ENCODE peak calls at places on chromosome 5, in ten cellular contexts. L, F, W, E, Y, H, U, A, T and D are unnamed samples.

GRCh38 chr5:131644822-131645221 is 9.8 kb upstream of the RAPGEF6 start:
- DNase-seq in L (no peak), F (no peak), E (no peak), T (no peak), U (no peak), A (no peak), Y (no peak), H (no peak), W (no peak), D (no peak)

GRCh38 chr5:141604318-141604717 is 14.5 kb downstream of the DIAPH1 start:
- DNase-seq in T (no peak), H (peak), U (peak), W (peak), E (peak), A (no peak), L (no peak), F (no peak), Y (no peak), D (peak)

GRCh38 chr5:96049398-96050272 is 88.0 kb upstream of the ELL2 start:
- DNase-seq in Y (no peak), H (no peak), F (no peak), E (no peak), A (no peak), T (no peak), L (no peak), W (no peak), U (peak), D (no peak)

GRCh38 chr5:57784106-57784505 is 301.5 kb upstream of the ACTBL2 start:
- DNase-seq in Y (no peak), A (no peak), H (no peak), U (peak), T (no peak), E (no peak), W (peak), L (no peak), F (no peak), D (no peak)

GRCh38 chr5:5487961-5488360 is 65.5 kb downstream of the ICE1 start:
- DNase-seq in H (no peak), E (no peak), U (no peak), L (no peak), A (no peak), F (no peak), W (no peak), T (no peak), Y (no peak), D (no peak)

GRCh38 chr5:81838307-81838906 is 87.5 kb upstream of the SSBP2 start:
- DNase-seq in Y (no peak), T (no peak), U (no peak), A (peak), H (no peak), W (no peak), L (no peak), E (no peak), F (peak), D (peak)

GRCh38 chr5:120096413-120096812 is 367.7 kb upstream of the PRR16 start:
- DNase-seq in H (no peak), E (no peak), Y (no peak), F (no peak), L (no peak), T (no peak), A (no peak), U (peak), W (no peak), D (peak)

GRCh38 chr5:80184235-80185023 is 71.4 kb downstream of the SERINC5 start:
- DNase-seq in F (no peak), W (peak), Y (no peak), T (peak), H (no peak), A (peak), L (no peak), E (no peak), U (peak), D (peak)

GRCh38 chr5:163379298-163380155 is 57.9 kb upstream of the CCNG1 start:
- DNase-seq in E (no peak), Y (no peak), U (peak), L (no peak), A (no peak), W (peak), T (no peak), H (no peak), F (no peak), D (peak)

GRCh38 chr5:35458824-35459207 is 158.8 kb upstream of the SPEF2 start:
- DNase-seq in E (no peak), F (no peak), L (no peak), U (peak), W (no peak), H (no peak), T (no peak), Y (no peak), A (no peak), D (peak)

GRCh38 chr5:151622367-151623097 is 31.4 kb upstream of the FAT2 start:
- DNase-seq in U (no peak), F (no peak), L (no peak), E (no peak), A (no peak), Y (no peak), H (no peak), W (no peak), T (no peak), D (peak)

GRCh38 chr5:172533058-172533398 is 78.7 kb upstream of the SH3PXD2B start:
- DNase-seq in E (no peak), H (no peak), U (no peak), A (peak), T (no peak), L (no peak), W (no peak), Y (peak), F (no peak), D (no peak)

GRCh38 chr5:38709678-38710306 is 136.0 kb upstream of the OSMR start:
- DNase-seq in A (no peak), F (no peak), H (no peak), E (no peak), T (no peak), L (no peak), Y (no peak), U (no peak), W (no peak), D (no peak)

GRCh38 chr5:135149229-135149955 is 115.4 kb upstream of the PITX1 start:
- DNase-seq in U (no peak), F (no peak), H (no peak), W (no peak), A (no peak), L (no peak), E (no peak), T (no peak), Y (no peak), D (no peak)

GRCh38 chr5:169280286-169280685 is 20.7 kb downstream of the SLIT3 start:
- DNase-seq in T (no peak), Y (no peak), F (no peak), A (no peak), W (no peak), E (no peak), H (no peak), U (no peak), L (no peak), D (no peak)

GRCh38 chr5:167634432-167634831 is 657.0 kb upstream of the WWC1 start:
- DNase-seq in F (no peak), W (no peak), H (no peak), T (no peak), Y (no peak), E (no peak), U (no peak), L (no peak), A (no peak), D (peak)

GRCh38 chr5:854966-855743 is 4.4 kb upstream of the ZDHHC11 start:
- DNase-seq in U (no peak), F (no peak), L (no peak), T (no peak), W (no peak), A (no peak), E (no peak), H (peak), Y (peak), D (no peak)

GRCh38 chr5:16456103-16456832 is 9.3 kb downstream of the ZNF622 start:
- DNase-seq in L (no peak), A (peak), T (no peak), Y (no peak), U (peak), W (peak), H (peak), E (peak), F (no peak), D (peak)

GRCh38 chr5:102858221-102858620 is 103.1 kb downstream of the PAM start:
- DNase-seq in L (no peak), A (no peak), T (no peak), W (no peak), E (no peak), F (no peak), H (no peak), Y (no peak), U (no peak), D (no peak)

GRCh38 chr5:154273028-154273617 is 82.6 kb downstream of the GALNT10 start:
- DNase-seq in F (no peak), A (peak), W (no peak), E (peak), U (peak), Y (no peak), H (peak), T (no peak), L (no peak), D (peak)

GRCh38 chr5:14153071-14153864 is 10.1 kb downstream of the TRIO start:
- DNase-seq in L (no peak), E (no peak), T (no peak), U (no peak), W (peak), A (no peak), Y (no peak), F (no peak), H (no peak), D (no peak)

GRCh38 chr5:56986631-56986957 is 34.7 kb upstream of the MIER3 start:
- DNase-seq in E (no peak), W (no peak), U (no peak), A (no peak), H (no peak), F (no peak), L (no peak), Y (no peak), T (no peak), D (peak)

GRCh38 chr5:167853421-167853820 is 438.0 kb upstream of the WWC1 start:
- DNase-seq in W (no peak), T (no peak), A (no peak), U (no peak), E (no peak), L (no peak), Y (no peak), F (no peak), H (no peak), D (peak)

GRCh38 chr5:125274938-125275759 is 528.7 kb upstream of the ZNF608 start:
- DNase-seq in A (no peak), F (no peak), H (no peak), T (no peak), U (no peak), Y (no peak), E (no peak), L (no peak), W (no peak), D (no peak)

GRCh38 chr5:147763791-147764525 is 18.6 kb downstream of the JAKMIP2 start:
- DNase-seq in E (no peak), H (no peak), F (no peak), W (no peak), Y (no peak), T (no peak), L (no peak), A (no peak), U (no peak), D (peak)

GRCh38 chr5:128083033-128083810 is at the start of gene SLC12A2:
- DNase-seq in W (peak), T (peak), A (peak), L (peak), H (peak), U (peak), Y (peak), F (peak), E (peak), D (peak)

GRCh38 chr5:128082551-128083032 is 974 bp upstream of the SLC12A2 start:
- DNase-seq in W (no peak), U (no peak), A (peak), T (no peak), F (no peak), Y (no peak), L (no peak), H (no peak), E (no peak), D (no peak)

GRCh38 chr5:128084228-128085167 is 932 bp downstream of the SLC12A2 start:
- DNase-seq in L (peak), W (peak), Y (peak), U (peak), A (peak), E (peak), T (peak), F (peak), H (peak), D (peak)

GRCh38 chr5:128083811-128084227 is 253 bp downstream of the SLC12A2 start:
- DNase-seq in H (no peak), W (no peak), Y (peak), T (no peak), L (no peak), F (no peak), A (no peak), U (peak), E (no peak), D (no peak)

GRCh38 chr5:128081111-128081865 is 2.3 kb upstream of the SLC12A2 start:
- DNase-seq in L (no peak), E (no peak), T (no peak), Y (no peak), H (no peak), U (peak), A (no peak), W (no peak), F (no peak), D (peak)
- TF ChIP-seq CTCF in L (no peak), E (peak), T (no peak), Y (peak), H (peak), U (peak), A (peak), W (peak), F (no peak), D (peak)

DNA sequence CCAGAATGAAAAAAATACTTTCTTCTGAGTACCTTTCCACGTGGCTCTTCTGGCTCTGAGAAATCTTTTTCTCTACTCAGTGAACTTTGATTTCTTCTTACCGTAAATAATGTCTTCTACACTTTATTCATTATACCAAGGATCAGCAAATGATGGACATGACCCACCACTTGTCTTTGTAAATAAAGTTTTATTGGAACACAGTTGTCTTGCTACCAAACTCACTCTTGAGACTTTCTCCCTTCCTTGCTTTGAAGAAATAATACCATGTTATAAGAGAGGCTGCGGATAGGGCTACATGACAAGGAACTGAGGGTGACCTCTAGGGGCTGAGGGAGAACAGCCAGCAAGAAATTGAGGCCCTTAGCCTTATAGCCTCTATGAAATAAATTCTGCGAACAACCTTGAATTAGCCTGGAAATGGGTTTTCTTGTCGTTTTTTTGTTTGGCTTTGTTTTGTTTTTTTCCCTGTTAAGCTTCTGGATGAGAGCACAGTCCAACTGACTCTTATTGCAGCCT is 212.5 kb downstream of the COMMD10 start:
- DNase-seq in A (peak), H (no peak), L (no peak), E (no peak), U (no peak), Y (no peak), F (no peak), W (no peak), T (no peak), D (no peak)
- TF ChIP-seq CTCF in A (peak), H (no peak), L (no peak), E (no peak), U (no peak), Y (no peak), F (no peak), W (no peak), T (no peak), D (no peak)

GRCh38 chr5:87574106-87574505 is 161.4 kb upstream of the CCNH start:
- DNase-seq in H (no peak), E (no peak), L (no peak), U (no peak), T (no peak), A (no peak), F (no peak), W (no peak), Y (no peak), D (no peak)
- TF ChIP-seq CTCF in H (no peak), E (no peak), L (no peak), U (no peak), T (no peak), A (no peak), F (no peak), W (no peak), Y (no peak), D (no peak)

DNA sequence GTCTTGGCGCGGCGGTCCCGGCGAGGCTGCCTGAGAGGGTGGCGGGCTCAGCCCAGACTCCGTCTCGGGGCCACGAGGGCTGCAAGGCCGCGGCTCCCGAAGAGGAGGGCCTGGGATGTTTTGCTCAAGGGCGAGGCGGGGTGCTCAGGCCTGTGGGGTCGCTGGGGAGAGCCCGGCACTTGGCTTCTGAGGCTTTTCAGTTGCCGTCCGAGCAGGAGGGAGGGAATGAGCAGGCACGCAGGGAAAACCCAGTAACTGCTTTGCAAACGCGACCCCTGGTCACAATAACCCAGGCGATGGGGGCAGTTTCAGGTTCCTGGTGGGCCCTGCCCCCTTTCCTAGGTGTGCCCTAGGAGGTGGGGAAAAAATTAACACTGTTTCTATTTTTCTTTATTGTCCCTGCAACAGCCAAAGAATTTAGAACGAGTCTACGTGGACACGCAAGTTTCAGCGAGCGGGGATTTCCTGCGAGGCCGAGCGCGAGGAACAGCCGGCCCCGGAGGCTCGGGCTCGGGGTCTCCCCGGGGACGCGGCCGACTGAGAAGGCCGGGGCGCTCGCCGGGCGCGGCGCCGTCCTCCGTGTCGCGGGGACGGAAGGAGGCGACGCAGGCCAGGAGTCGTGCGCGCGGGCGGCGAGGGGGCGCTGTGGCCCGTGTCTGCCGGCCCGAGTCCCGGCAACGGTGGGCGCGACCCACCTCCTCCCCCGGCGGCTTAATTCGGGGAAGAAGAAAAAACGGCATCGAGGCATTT is 3.3 kb upstream of the IRX2 start:
- DNase-seq in T (peak), F (no peak), L (no peak), W (no peak), U (no peak), E (no peak), Y (no peak), A (peak), H (no peak), D (no peak)
- TF ChIP-seq CTCF in T (no peak), F (no peak), L (no peak), W (no peak), U (no peak), E (no peak), Y (no peak), A (peak), H (no peak), D (no peak)

GRCh38 chr5:170631471-170632195 is 127.8 kb downstream of the KCNIP1 start:
- DNase-seq in Y (peak), U (no peak), H (no peak), L (no peak), F (no peak), W (no peak), T (peak), A (peak), E (peak), D (peak)
- TF ChIP-seq CTCF in Y (no peak), U (no peak), H (peak), L (no peak), F (no peak), W (no peak), T (no peak), A (peak), E (no peak), D (no peak)

GRCh38 chr5:179261301-179262125 is 83.7 kb downstream of the ADAMTS2 start:
- DNase-seq in A (peak), Y (peak), U (no peak), W (peak), E (no peak), L (peak), F (no peak), T (peak), H (no peak), D (no peak)
- TF ChIP-seq CTCF in A (peak), Y (no peak), U (no peak), W (no peak), E (no peak), L (no peak), F (no peak), T (no peak), H (peak), D (no peak)

DNA sequence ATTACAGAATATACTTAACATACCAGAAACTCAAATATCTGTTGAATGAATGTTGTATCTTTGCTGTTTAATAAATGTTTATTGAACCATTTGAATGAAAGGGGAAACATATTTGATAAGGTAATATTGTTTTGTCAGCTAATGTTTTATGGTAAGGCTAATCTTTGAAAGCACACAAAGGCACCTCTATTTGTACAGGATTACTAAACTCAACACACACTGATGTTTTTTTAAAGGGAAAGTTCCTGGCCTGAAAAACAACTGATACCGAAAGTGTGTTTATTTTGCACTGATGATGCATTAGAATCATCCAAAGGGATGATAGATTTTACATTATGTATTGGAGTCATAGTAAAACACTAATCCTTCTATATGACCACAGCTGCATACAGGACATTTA is 82.5 kb downstream of the ADCY2 start:
- DNase-seq in U (no peak), H (no peak), A (no peak), Y (no peak), W (no peak), L (no peak), E (no peak), T (no peak), F (no peak), D (no peak)
- TF ChIP-seq CTCF in U (no peak), H (no peak), A (no peak), Y (no peak), W (no peak), L (no peak), E (no peak), T (no peak), F (no peak), D (no peak)

DNA sequence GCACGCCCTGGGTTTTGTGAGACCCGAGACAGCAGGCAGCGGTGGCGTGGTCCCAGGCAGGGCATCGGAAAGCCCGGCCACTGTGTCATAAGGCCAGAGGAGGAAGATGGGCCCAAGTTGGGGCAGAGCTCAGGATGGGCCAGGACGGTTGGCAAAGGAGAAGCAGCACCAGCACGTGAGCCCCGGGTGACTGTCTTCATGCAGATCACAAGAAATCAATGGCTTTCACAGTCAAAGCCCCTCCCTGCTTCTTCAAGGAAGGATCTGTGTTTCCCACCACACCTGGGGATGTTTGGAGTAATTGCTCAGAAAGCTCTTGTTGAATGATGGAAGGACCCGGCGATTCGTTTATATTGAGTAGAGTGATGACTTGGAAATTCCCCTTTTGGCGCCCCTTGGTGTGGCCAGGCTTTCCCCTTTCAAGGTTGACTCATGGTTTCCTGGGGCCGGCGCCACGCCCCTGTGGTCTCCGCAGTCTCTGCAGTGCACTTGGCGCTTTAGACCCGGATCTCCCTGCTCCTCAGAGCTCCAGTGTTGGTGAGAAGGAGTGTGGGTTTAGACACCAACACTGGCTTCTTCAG is 52.1 kb downstream of the IL31RA start:
- DNase-seq in T (no peak), H (no peak), L (peak), U (no peak), Y (no peak), A (no peak), F (peak), E (no peak), W (no peak), D (peak)
- TF ChIP-seq CTCF in T (no peak), H (no peak), L (no peak), U (no peak), Y (no peak), A (no peak), F (no peak), E (no peak), W (no peak), D (no peak)